ENCODE peak calls at places on chromosomes 7 and 10, in four cellular contexts. One of them, this sample, is unnamed.

GRCh38 chr7:156533420-156533819 is 107.2 kb upstream of the RNF32 start:
- DNase-seq in sciatic nerve: no peak
- DNase-seq in PC-3: no peak
- DNase-seq in activated CD8-positive, alpha-beta memory T cell treated with anti-CD3 and anti-CD28 coated beads for 24 hours: no peak
- DNase-seq in this sample: no peak

GRCh38 chr7:24010495-24010894 is 273.5 kb upstream of the NPY start:
- DNase-seq in activated CD8-positive, alpha-beta memory T cell treated with anti-CD3 and anti-CD28 coated beads for 24 hours: no peak
- DNase-seq in PC-3: no peak
- DNase-seq in sciatic nerve: no peak
- DNase-seq in this sample: no peak

GRCh38 chr7:45982132-45982531 is 61.1 kb upstream of the IGFBP3 start:
- DNase-seq in sciatic nerve: no peak
- DNase-seq in activated CD8-positive, alpha-beta memory T cell treated with anti-CD3 and anti-CD28 coated beads for 24 hours: no peak
- DNase-seq in PC-3: no peak
- DNase-seq in this sample: no peak

GRCh38 chr10:21513035-21513434 is 12.4 kb downstream of the SKIDA1 start:
- DNase-seq in sciatic nerve: no peak
- DNase-seq in PC-3: no peak
- DNase-seq in activated CD8-positive, alpha-beta memory T cell treated with anti-CD3 and anti-CD28 coated beads for 24 hours: no peak
- DNase-seq in this sample: no peak

GRCh38 chr7:87608443-87608842 is 7.8 kb upstream of the ABCB1 start:
- DNase-seq in PC-3: no peak
- DNase-seq in sciatic nerve: no peak
- DNase-seq in activated CD8-positive, alpha-beta memory T cell treated with anti-CD3 and anti-CD28 coated beads for 24 hours: no peak
- DNase-seq in this sample: no peak

GRCh38 chr7:47482013-47482761 is 99.7 kb downstream of the TNS3 start:
- DNase-seq in sciatic nerve: no peak
- DNase-seq in PC-3: peak
- DNase-seq in activated CD8-positive, alpha-beta memory T cell treated with anti-CD3 and anti-CD28 coated beads for 24 hours: no peak
- DNase-seq in this sample: no peak

GRCh38 chr7:158289761-158290523 is 297.7 kb downstream of the PTPRN2 start:
- DNase-seq in PC-3: no peak
- DNase-seq in sciatic nerve: no peak
- DNase-seq in activated CD8-positive, alpha-beta memory T cell treated with anti-CD3 and anti-CD28 coated beads for 24 hours: no peak
- DNase-seq in this sample: no peak

GRCh38 chr7:151315038-151315655 is 26.5 kb upstream of the NUB1 start:
- DNase-seq in PC-3: peak
- DNase-seq in activated CD8-positive, alpha-beta memory T cell treated with anti-CD3 and anti-CD28 coated beads for 24 hours: peak
- DNase-seq in sciatic nerve: peak
- DNase-seq in this sample: peak

GRCh38 chr10:101065479-101066145 is 3.8 kb downstream of the KAZALD1 start:
- DNase-seq in activated CD8-positive, alpha-beta memory T cell treated with anti-CD3 and anti-CD28 coated beads for 24 hours: no peak
- DNase-seq in PC-3: no peak
- DNase-seq in sciatic nerve: no peak
- DNase-seq in this sample: no peak

GRCh38 chr10:690227-691161 is 1.0 kb upstream of the DIP2C start:
- DNase-seq in sciatic nerve: no peak
- DNase-seq in activated CD8-positive, alpha-beta memory T cell treated with anti-CD3 and anti-CD28 coated beads for 24 hours: no peak
- DNase-seq in PC-3: no peak
- DNase-seq in this sample: no peak

GRCh38 chr10:90326498-90327267 is 531.2 kb downstream of the HTR7 start:
- DNase-seq in sciatic nerve: no peak
- DNase-seq in PC-3: peak
- DNase-seq in activated CD8-positive, alpha-beta memory T cell treated with anti-CD3 and anti-CD28 coated beads for 24 hours: no peak
- DNase-seq in this sample: no peak

GRCh38 chr10:79082035-79082373 is 13.2 kb downstream of the ZMIZ1 start:
- DNase-seq in PC-3: no peak
- DNase-seq in activated CD8-positive, alpha-beta memory T cell treated with anti-CD3 and anti-CD28 coated beads for 24 hours: no peak
- DNase-seq in sciatic nerve: no peak
- DNase-seq in this sample: no peak

GRCh38 chr7:123994449-123994848 is 38.4 kb downstream of the TMEM229A start:
- DNase-seq in PC-3: no peak
- DNase-seq in sciatic nerve: no peak
- DNase-seq in activated CD8-positive, alpha-beta memory T cell treated with anti-CD3 and anti-CD28 coated beads for 24 hours: no peak
- DNase-seq in this sample: no peak

GRCh38 chr10:62130948-62131347 is 137.7 kb downstream of the RTKN2 start:
- DNase-seq in PC-3: peak
- DNase-seq in activated CD8-positive, alpha-beta memory T cell treated with anti-CD3 and anti-CD28 coated beads for 24 hours: no peak
- DNase-seq in sciatic nerve: no peak
- DNase-seq in this sample: no peak

GRCh38 chr7:81725496-81726117 is 44.2 kb downstream of the HGF start:
- DNase-seq in sciatic nerve: no peak
- DNase-seq in activated CD8-positive, alpha-beta memory T cell treated with anti-CD3 and anti-CD28 coated beads for 24 hours: no peak
- DNase-seq in PC-3: peak
- DNase-seq in this sample: no peak

GRCh38 chr10:127853868-127854768 is 38.6 kb downstream of the CLRN3 start:
- DNase-seq in sciatic nerve: peak
- DNase-seq in PC-3: peak
- DNase-seq in activated CD8-positive, alpha-beta memory T cell treated with anti-CD3 and anti-CD28 coated beads for 24 hours: peak
- DNase-seq in this sample: peak

GRCh38 chr7:25308898-25309521 is 80.7 kb upstream of the NPVF start:
- DNase-seq in sciatic nerve: no peak
- DNase-seq in activated CD8-positive, alpha-beta memory T cell treated with anti-CD3 and anti-CD28 coated beads for 24 hours: no peak
- DNase-seq in PC-3: no peak
- DNase-seq in this sample: no peak

GRCh38 chr7:21617916-21618390 is 75.1 kb downstream of the DNAH11 start:
- DNase-seq in PC-3: peak
- DNase-seq in activated CD8-positive, alpha-beta memory T cell treated with anti-CD3 and anti-CD28 coated beads for 24 hours: no peak
- DNase-seq in sciatic nerve: no peak
- DNase-seq in this sample: no peak

GRCh38 chr10:8532647-8533046 is 478.2 kb downstream of the GATA3 start:
- DNase-seq in sciatic nerve: no peak
- DNase-seq in PC-3: no peak
- DNase-seq in activated CD8-positive, alpha-beta memory T cell treated with anti-CD3 and anti-CD28 coated beads for 24 hours: no peak
- DNase-seq in this sample: no peak

GRCh38 chr7:508461-509170 is 11.0 kb downstream of the PDGFA start:
- DNase-seq in sciatic nerve: no peak
- DNase-seq in PC-3: no peak
- DNase-seq in activated CD8-positive, alpha-beta memory T cell treated with anti-CD3 and anti-CD28 coated beads for 24 hours: no peak
- DNase-seq in this sample: no peak

GRCh38 chr7:21086688-21087087 is 300.0 kb upstream of the SP8 start:
- DNase-seq in sciatic nerve: no peak
- DNase-seq in PC-3: peak
- DNase-seq in activated CD8-positive, alpha-beta memory T cell treated with anti-CD3 and anti-CD28 coated beads for 24 hours: no peak
- DNase-seq in this sample: no peak

GRCh38 chr7:73768661-73769480 is 1.2 kb downstream of the CLDN3 start:
- DNase-seq in sciatic nerve: no peak
- DNase-seq in activated CD8-positive, alpha-beta memory T cell treated with anti-CD3 and anti-CD28 coated beads for 24 hours: no peak
- DNase-seq in PC-3: no peak
- DNase-seq in this sample: no peak

GRCh38 chr7:100874577-100875355 is at the start of gene SRRT:
- DNase-seq in PC-3: peak
- DNase-seq in sciatic nerve: peak
- DNase-seq in activated CD8-positive, alpha-beta memory T cell treated with anti-CD3 and anti-CD28 coated beads for 24 hours: peak
- DNase-seq in this sample: peak

GRCh38 chr10:58385784-58386112 is 538 bp downstream of the TFAM start:
- DNase-seq in PC-3: peak
- DNase-seq in activated CD8-positive, alpha-beta memory T cell treated with anti-CD3 and anti-CD28 coated beads for 24 hours: no peak
- DNase-seq in sciatic nerve: no peak
- DNase-seq in this sample: peak

GRCh38 chr10:21494221-21495001 is 31.1 kb downstream of the SKIDA1 start:
- DNase-seq in PC-3: no peak
- DNase-seq in activated CD8-positive, alpha-beta memory T cell treated with anti-CD3 and anti-CD28 coated beads for 24 hours: no peak
- DNase-seq in sciatic nerve: peak
- DNase-seq in this sample: no peak

GRCh38 chr10:3068201-3068967 is 1.0 kb downstream of the PFKP start:
- DNase-seq in activated CD8-positive, alpha-beta memory T cell treated with anti-CD3 and anti-CD28 coated beads for 24 hours: peak
- DNase-seq in sciatic nerve: peak
- DNase-seq in PC-3: peak
- DNase-seq in this sample: peak

GRCh38 chr7:157873181-157873580 is 536.4 kb downstream of the DNAJB6 start:
- DNase-seq in sciatic nerve: no peak
- DNase-seq in PC-3: no peak
- DNase-seq in activated CD8-positive, alpha-beta memory T cell treated with anti-CD3 and anti-CD28 coated beads for 24 hours: no peak
- DNase-seq in this sample: no peak

GRCh38 chr10:133260895-133261725 is 15.6 kb downstream of the ADAM8 start:
- DNase-seq in PC-3: peak
- DNase-seq in activated CD8-positive, alpha-beta memory T cell treated with anti-CD3 and anti-CD28 coated beads for 24 hours: peak
- DNase-seq in sciatic nerve: peak
- DNase-seq in this sample: peak

GRCh38 chr7:1818581-1819200 is 148.6 kb downstream of the ELFN1 start:
- DNase-seq in PC-3: no peak
- DNase-seq in activated CD8-positive, alpha-beta memory T cell treated with anti-CD3 and anti-CD28 coated beads for 24 hours: peak
- DNase-seq in sciatic nerve: no peak
- DNase-seq in this sample: no peak

GRCh38 chr10:46223626-46224413 is 63.0 kb upstream of the ANTXRL start:
- DNase-seq in sciatic nerve: no peak
- DNase-seq in PC-3: no peak
- DNase-seq in activated CD8-positive, alpha-beta memory T cell treated with anti-CD3 and anti-CD28 coated beads for 24 hours: no peak
- DNase-seq in this sample: no peak

GRCh38 chr10:96840841-96841518 is 8.9 kb downstream of the LCOR start:
- DNase-seq in sciatic nerve: no peak
- DNase-seq in activated CD8-positive, alpha-beta memory T cell treated with anti-CD3 and anti-CD28 coated beads for 24 hours: no peak
- DNase-seq in PC-3: peak
- DNase-seq in this sample: no peak